ENCODE peak calls at places on chromosomes 3 and 15, in five cellular contexts. P is CD8-positive, alpha-beta memory T cell; X is mesendoderm; T is heart left ventricle; W is stomach. Y is an unnamed sample. For H3K4me1, the result is how much of the 10 kb centered on the place peaks cover.

GRCh38 chr15:63037996-63038720 is 4.4 kb upstream of the TPM1 start:
- DNase-seq in X (no peak), P (no peak), W (no peak), T (no peak), Y (no peak)

GRCh38 chr15:94414921-94415320 is 183.6 kb downstream of the MCTP2 start:
- DNase-seq in T (no peak), X (peak), P (no peak), W (no peak), Y (no peak)

GRCh38 chr3:24047513-24047912 is 102.4 kb downstream of the NR1D2 start:
- DNase-seq in X (no peak), T (no peak), W (no peak), P (no peak), Y (no peak)

GRCh38 chr15:57923311-57923710 is 142.2 kb downstream of the ALDH1A2 start:
- DNase-seq in T (no peak), W (peak), P (no peak), X (no peak), Y (no peak)

GRCh38 chr3:169008772-169009358 is 654.6 kb downstream of the MECOM start:
- DNase-seq in T (no peak), P (no peak), W (no peak), X (peak), Y (no peak)

GRCh38 chr15:97023131-97023844 is 692.8 kb downstream of the NR2F2 start:
- DNase-seq in W (no peak), T (no peak), P (no peak), X (no peak), Y (no peak)

GRCh38 chr3:165669967-165670366 is 167.3 kb downstream of the BCHE start:
- DNase-seq in P (no peak), W (no peak), X (no peak), T (no peak), Y (no peak)

GRCh38 chr3:3577823-3578222 is 221.4 kb upstream of the LRRN1 start:
- DNase-seq in P (no peak), T (no peak), X (no peak), W (no peak), Y (no peak)

GRCh38 chr15:23869391-23869790 is 182.3 kb upstream of the NDN start:
- DNase-seq in P (no peak), X (peak), W (no peak), T (peak), Y (no peak)

GRCh38 chr3:111733154-111733553 is 125.9 kb upstream of the PHLDB2 start:
- DNase-seq in P (no peak), T (no peak), W (no peak), X (no peak), Y (no peak)

GRCh38 chr15:52288051-52288942 is 7.3 kb downstream of the MYO5C start:
- DNase-seq in T (no peak), X (peak), P (no peak), W (peak), Y (no peak)

GRCh38 chr3:160649596-160649995 is 27.4 kb upstream of the ARL14 start:
- DNase-seq in T (no peak), W (no peak), P (no peak), X (no peak), Y (no peak)

GRCh38 chr15:47505712-47506542 is 211.4 kb upstream of the SEMA6D start:
- DNase-seq in X (no peak), P (no peak), W (no peak), T (no peak), Y (no peak)

GRCh38 chr15:79090487-79091203 is at the start of gene RASGRF1:
- DNase-seq in X (peak), T (no peak), P (no peak), W (no peak), Y (no peak)

GRCh38 chr15:51191072-51191665 is 96.5 kb upstream of the TNFAIP8L3 start:
- DNase-seq in T (no peak), P (no peak), X (no peak), W (no peak), Y (no peak)

GRCh38 chr3:187896664-187897063 is 151.4 kb upstream of the BCL6 start:
- DNase-seq in W (no peak), X (no peak), T (peak), P (no peak), Y (no peak)

GRCh38 chr3:148460686-148461085 is 237.0 kb upstream of the AGTR1 start:
- DNase-seq in T (no peak), X (no peak), P (no peak), W (no peak), Y (no peak)

GRCh38 chr3:170491901-170492300 is 73.2 kb downstream of the CLDN11 start:
- DNase-seq in W (no peak), P (no peak), T (no peak), X (no peak), Y (no peak)

GRCh38 chr3:37237252-37237651 is 62.9 kb upstream of the LRRFIP2 start:
- DNase-seq in P (no peak), T (no peak), X (no peak), W (no peak), Y (no peak)

GRCh38 chr3:131794766-131795381 is 239.9 kb downstream of the CPNE4 start:
- DNase-seq in P (peak), T (no peak), W (no peak), X (peak), Y (no peak)

GRCh38 chr3:1087066-1087555 is 5.7 kb upstream of the CNTN6 start:
- DNase-seq in W (no peak), X (peak), T (no peak), P (no peak), Y (no peak)

GRCh38 chr3:138348950-138349739 is 766 bp downstream of the MRAS start:
- DNase-seq in P (no peak), X (peak), W (no peak), T (no peak), Y (no peak)

GRCh38 chr3:76940181-76940770 is 99.6 kb upstream of the ROBO2 start:
- DNase-seq in P (no peak), T (no peak), X (no peak), W (no peak), Y (no peak)

GRCh38 chr15:29090617-29091466 is 178.8 kb downstream of the NSMCE3 start:
- DNase-seq in T (no peak), W (no peak), P (peak), X (peak), Y (no peak)

GRCh38 chr15:73987646-73988045 is 4.4 kb downstream of the STOML1 start:
- DNase-seq in X (no peak), W (no peak), P (no peak), T (no peak), Y (no peak)

GRCh38 chr3:110027446-110027845 is 690.1 kb upstream of the DPPA4 start:
- DNase-seq in W (no peak), T (no peak), P (no peak), X (no peak), Y (no peak)

GRCh38 chr3:37221407-37221806 is 47.0 kb upstream of the LRRFIP2 start:
- DNase-seq in P (no peak), X (peak), T (no peak), W (no peak), Y (no peak)

GRCh38 chr3:101928890-101929289 is 79.6 kb downstream of the NFKBIZ start:
- DNase-seq in X (no peak), W (no peak), T (no peak), P (no peak), Y (no peak)

GRCh38 chr3:137988152-137988551 is 21.8 kb upstream of the CLDN18 start:
- DNase-seq in W (peak), T (no peak), P (no peak), X (no peak), Y (no peak)

GRCh38 chr15:69919816-69920215 is 177.9 kb downstream of the TLE3 start:
- DNase-seq in W (no peak), X (peak), T (no peak), P (no peak), Y (no peak)

GRCh38 chr3:67610458-67610857 is 44.0 kb downstream of the SUCLG2 start:
- DNase-seq in P (no peak), W (no peak), X (no peak), T (no peak), Y (no peak)

GRCh38 chr3:31606453-31606852 is 73.7 kb downstream of the STT3B start:
- DNase-seq in T (no peak), W (no peak), X (peak), P (no peak), Y (no peak)

GRCh38 chr3:182789371-182789770 is 3.9 kb upstream of the ATP11B start:
- DNase-seq in T (no peak), P (no peak), W (no peak), X (no peak), Y (no peak)

GRCh38 chr3:191761906-191762305 is 300.9 kb downstream of the PYDC2 start:
- DNase-seq in P (no peak), T (no peak), X (no peak), W (no peak), Y (no peak)

GRCh38 chr3:120311863-120312794 is 27.1 kb upstream of the GPR156 start:
- DNase-seq in P (no peak), X (no peak), T (no peak), W (no peak), Y (no peak)

DNA sequence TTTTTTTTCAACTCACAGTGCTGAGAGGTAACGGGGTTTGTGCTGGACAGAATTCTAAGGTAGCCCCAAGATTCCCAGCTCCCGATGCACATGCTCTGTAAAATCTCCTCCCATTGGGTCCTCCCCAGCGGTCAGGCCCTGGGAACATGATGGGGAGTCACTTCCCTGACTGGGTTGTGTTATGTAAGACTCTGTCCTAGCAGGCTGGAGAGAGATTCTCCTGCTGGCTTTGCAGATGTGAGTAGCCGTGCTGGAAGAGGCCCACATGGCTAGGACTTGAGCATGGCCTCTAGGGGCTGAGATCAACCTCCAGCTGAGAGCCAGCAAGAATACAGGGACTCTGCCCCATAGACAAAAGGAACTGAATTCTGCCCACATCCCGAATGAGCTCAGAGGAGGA is 83.7 kb upstream of the OXTR start:
- DNase-seq in X (no peak), T (no peak), W (no peak), P (no peak), Y (no peak)
- H3K4me3 ChIP-seq in X (no peak), T (no peak), W (no peak), P (no peak), Y (no peak)

DNA sequence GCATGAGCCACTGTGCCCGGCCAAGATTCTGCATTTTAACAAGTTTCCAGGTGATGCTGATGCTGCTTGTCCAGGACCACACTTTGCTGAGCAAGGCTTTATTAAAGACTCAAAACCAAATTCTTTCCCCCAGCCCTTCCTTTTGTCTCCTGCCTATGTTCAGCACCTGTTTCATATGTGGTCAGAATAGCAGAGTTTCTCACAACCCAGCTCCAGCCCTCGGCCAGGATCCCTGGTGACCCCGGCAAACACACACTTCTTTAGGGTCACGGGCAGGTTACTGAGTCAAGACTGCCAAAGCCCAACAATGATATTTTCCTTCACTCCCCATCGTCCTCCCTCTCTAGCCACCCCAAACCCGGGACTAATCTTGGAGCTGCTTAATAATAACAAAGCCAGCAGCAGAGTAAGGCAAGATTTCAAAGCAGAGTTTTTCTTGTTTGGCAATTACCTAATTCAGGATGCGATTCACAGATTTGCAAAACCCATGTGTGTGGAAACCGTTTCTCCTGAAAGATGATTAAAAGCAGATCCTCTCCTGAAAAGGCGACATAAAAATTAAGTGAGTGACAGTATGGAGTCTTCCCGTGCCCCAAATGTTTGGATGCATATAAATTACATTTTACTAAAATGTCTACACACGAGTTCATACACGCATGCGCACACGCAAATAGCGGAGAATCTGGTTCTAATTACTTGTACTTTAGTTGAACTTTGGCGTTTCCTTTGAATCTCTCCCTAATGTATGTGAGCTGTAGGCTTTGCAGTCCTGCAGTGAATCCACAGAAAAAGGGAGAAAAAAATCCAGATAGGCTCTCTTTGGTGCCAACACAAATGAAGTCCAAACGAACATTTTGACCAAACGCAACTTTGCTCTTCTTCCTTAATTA is 25.7 kb downstream of the RARB start:
- DNase-seq in X (no peak), W (no peak), P (no peak), T (no peak), Y (no peak)
- H3K4me1 ChIP-seq in X (under half), W (under half), P (under half), T (under half), Y (under half)

GRCh38 chr15:38605744-38606143 is 41.1 kb upstream of the RASGRP1 start:
- DNase-seq in T (no peak), W (no peak), X (no peak), P (no peak), Y (no peak)
- H3K27ac ChIP-seq in T (no peak), W (no peak), X (no peak), P (no peak), Y (no peak)

GRCh38 chr3:114214542-114215341 is 22.6 kb downstream of the ZNF80 start:
- DNase-seq in P (peak), X (peak), W (no peak), T (no peak), Y (peak)

GRCh38 chr3:114213262-114213668 is 24.1 kb downstream of the ZNF80 start:
- DNase-seq in W (no peak), P (no peak), X (no peak), T (no peak), Y (no peak)

GRCh38 chr3:114212646-114213045 is 24.7 kb downstream of the ZNF80 start:
- DNase-seq in P (no peak), T (no peak), W (no peak), X (peak), Y (no peak)

GRCh38 chr3:114216186-114216970 is 21.0 kb downstream of the ZNF80 start:
- DNase-seq in P (no peak), T (no peak), X (no peak), W (no peak), Y (no peak)

GRCh38 chr3:114213669-114214541 is 23.5 kb downstream of the ZNF80 start:
- DNase-seq in P (peak), T (peak), X (peak), W (no peak), Y (peak)
- H3K4me3 ChIP-seq in P (peak), T (no peak), X (no peak), W (no peak), Y (peak)

DNA sequence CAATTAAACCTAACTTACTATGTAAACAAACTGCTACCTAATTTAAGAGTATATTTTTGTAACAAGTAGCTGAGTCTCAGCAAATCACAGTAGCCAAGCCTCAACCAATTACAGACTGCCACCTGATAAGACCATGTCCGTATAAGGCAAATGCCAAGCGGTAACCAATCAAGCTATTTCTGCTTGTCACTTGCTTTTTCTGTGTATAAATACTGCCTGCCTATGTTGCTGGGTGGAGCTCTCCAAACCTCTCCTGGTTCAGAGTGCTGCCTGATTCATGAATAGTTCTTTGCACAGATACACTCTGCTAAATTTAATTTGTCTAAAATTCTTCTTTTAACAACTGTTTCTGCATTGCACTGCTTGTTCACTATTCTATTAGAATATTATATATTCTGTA is 42.6 kb downstream of the ZNF148 start:
- DNase-seq in T (no peak), X (peak), P (no peak), W (no peak), Y (no peak)
- H3K4me1 ChIP-seq in T (under half), X (under half), P (under half), W (under half), Y (under half)

GRCh38 chr3:48428863-48429415 is 947 bp downstream of the PLXNB1 start:
- DNase-seq in X (peak), P (no peak), T (peak), W (peak), Y (no peak)
- H3K27ac ChIP-seq in X (peak), P (peak), T (peak), W (peak), Y (no peak)

GRCh38 chr3:97764186-97765055 is at the start of gene ARL6:
- DNase-seq in P (peak), W (peak), T (peak), X (peak), Y (peak)

DNA sequence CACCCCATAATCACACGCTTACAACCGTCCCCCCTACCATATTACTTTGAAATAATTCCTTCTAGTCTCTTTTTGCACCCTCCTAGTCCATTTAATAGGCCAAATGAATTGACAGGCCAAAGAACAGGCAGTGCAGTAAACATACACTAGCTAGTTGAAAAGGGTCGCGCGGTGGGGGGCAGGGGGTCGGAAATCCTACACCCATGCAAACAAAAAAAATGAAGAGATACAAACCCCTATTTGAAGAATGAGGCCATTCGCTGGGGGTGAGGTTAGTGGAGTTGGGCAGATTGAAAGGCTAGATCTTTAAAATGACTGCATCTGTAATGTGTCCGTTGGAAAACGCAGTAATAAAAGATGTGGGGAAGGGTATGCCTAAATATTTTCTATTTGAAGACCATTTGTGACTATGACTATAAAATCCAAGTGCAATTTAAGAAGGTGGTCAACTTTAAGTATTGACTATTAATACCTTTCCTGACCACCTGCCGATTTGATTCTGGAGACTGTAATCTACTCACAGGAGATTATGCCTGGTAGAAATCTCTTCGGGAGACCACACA is 891 bp upstream of the ARL6 start:
- DNase-seq in W (no peak), P (no peak), T (no peak), X (peak), Y (no peak)
- H3K4me3 ChIP-seq in W (peak), P (peak), T (peak), X (peak), Y (peak)

GRCh38 chr3:15649341-15649740 is 47.8 kb downstream of the BTD start:
- DNase-seq in P (no peak), X (no peak), T (no peak), W (no peak), Y (no peak)
- H3K4me1 ChIP-seq in P (under half), X (under half), T (under half), W (under half), Y (under half)

GRCh38 chr3:141378556-141378955 is 10.3 kb downstream of the ZBTB38 start:
- DNase-seq in P (no peak), T (no peak), X (no peak), W (no peak), Y (no peak)
- H3K27ac ChIP-seq in P (peak), T (no peak), X (no peak), W (peak), Y (no peak)

Y was measured in effector memory CD4-positive, alpha-beta T cell.